ENCODE peak calls at places on chromosomes 1 and 21, in six cellular contexts. One of them, this sample, is unnamed.

GRCh38 chr1:145845144-145845513 is 301 bp upstream of the NUDT17 start:
- DNase-seq in H9: no peak
- DNase-seq in colonic mucosa: no peak
- DNase-seq in uterus: no peak
- DNase-seq in HL-60: peak; percentile 46
- DNase-seq in PC-3: no peak
- DNase-seq in this sample: no peak

GRCh38 chr1:173112129-173112528 is 61.4 kb upstream of the TNFSF18 start:
- DNase-seq in uterus: no peak
- DNase-seq in H9: no peak
- DNase-seq in colonic mucosa: no peak
- DNase-seq in HL-60: peak; percentile 42
- DNase-seq in PC-3: peak; percentile 49
- DNase-seq in this sample: peak; percentile 62

GRCh38 chr1:80066060-80066459 is 1059.5 kb upstream of the ADGRL4 start:
- DNase-seq in colonic mucosa: no peak
- DNase-seq in uterus: no peak
- DNase-seq in H9: no peak
- DNase-seq in HL-60: no peak
- DNase-seq in PC-3: no peak
- DNase-seq in this sample: peak; percentile 7

GRCh38 chr1:53077599-53077965 is 15.6 kb downstream of the PODN start:
- DNase-seq in uterus: no peak
- DNase-seq in PC-3: no peak
- DNase-seq in HL-60: no peak
- DNase-seq in colonic mucosa: no peak
- DNase-seq in H9: no peak
- DNase-seq in this sample: no peak

GRCh38 chr1:33298623-33299277 is 22.1 kb downstream of the A3GALT2 start:
- DNase-seq in HL-60: peak; percentile 63
- DNase-seq in uterus: peak; percentile 64
- DNase-seq in PC-3: peak; percentile 75
- DNase-seq in colonic mucosa: peak; percentile 67
- DNase-seq in H9: peak; percentile 85
- DNase-seq in this sample: peak; percentile 43

GRCh38 chr1:86409416-86410021 is 13.4 kb upstream of the ODF2L start:
- DNase-seq in HL-60: no peak
- DNase-seq in colonic mucosa: no peak
- DNase-seq in PC-3: no peak
- DNase-seq in H9: no peak
- DNase-seq in uterus: no peak
- DNase-seq in this sample: no peak

GRCh38 chr1:84078108-84078823 is 65.8 kb upstream of the PRKACB start:
- DNase-seq in uterus: peak; percentile 27
- DNase-seq in colonic mucosa: peak; percentile 37
- DNase-seq in PC-3: peak; percentile 18
- DNase-seq in HL-60: peak; percentile 7
- DNase-seq in H9: no peak
- DNase-seq in this sample: peak; percentile 42

GRCh38 chr1:225738763-225739162 is 38.9 kb upstream of the SRP9 start:
- DNase-seq in PC-3: no peak
- DNase-seq in colonic mucosa: no peak
- DNase-seq in H9: no peak
- DNase-seq in HL-60: no peak
- DNase-seq in uterus: no peak
- DNase-seq in this sample: no peak

GRCh38 chr21:32136546-32136945 is 142.3 kb downstream of the MIS18A start:
- DNase-seq in uterus: no peak
- DNase-seq in colonic mucosa: no peak
- DNase-seq in HL-60: no peak
- DNase-seq in H9: no peak
- DNase-seq in PC-3: no peak
- DNase-seq in this sample: no peak

GRCh38 chr1:194833111-194833510 is 1646.7 kb upstream of the B3GALT2 start:
- DNase-seq in uterus: no peak
- DNase-seq in H9: no peak
- DNase-seq in HL-60: no peak
- DNase-seq in colonic mucosa: no peak
- DNase-seq in PC-3: no peak
- DNase-seq in this sample: no peak

GRCh38 chr1:80047791-80048190 is 1041.3 kb upstream of the ADGRL4 start:
- DNase-seq in colonic mucosa: no peak
- DNase-seq in H9: no peak
- DNase-seq in HL-60: no peak
- DNase-seq in PC-3: no peak
- DNase-seq in uterus: no peak
- DNase-seq in this sample: no peak

GRCh38 chr1:7220712-7221252 is 435.5 kb downstream of the CAMTA1 start:
- DNase-seq in colonic mucosa: peak; percentile 9
- DNase-seq in HL-60: no peak
- DNase-seq in PC-3: no peak
- DNase-seq in H9: no peak
- DNase-seq in uterus: no peak
- DNase-seq in this sample: no peak

GRCh38 chr1:3052501-3052900 is 16.5 kb upstream of the PRDM16 start:
- DNase-seq in HL-60: no peak
- DNase-seq in uterus: no peak
- DNase-seq in colonic mucosa: no peak
- DNase-seq in H9: peak; percentile 8
- DNase-seq in PC-3: no peak
- DNase-seq in this sample: no peak

GRCh38 chr1:7845761-7846160 is 7.1 kb downstream of the UTS2 start:
- DNase-seq in uterus: no peak
- DNase-seq in colonic mucosa: no peak
- DNase-seq in H9: no peak
- DNase-seq in PC-3: no peak
- DNase-seq in HL-60: no peak
- DNase-seq in this sample: no peak

GRCh38 chr21:31873696-31874599 is 1.1 kb downstream of the HUNK start:
- DNase-seq in PC-3: peak; percentile 16
- DNase-seq in uterus: peak; percentile 46
- DNase-seq in HL-60: peak; percentile 13
- DNase-seq in colonic mucosa: peak; percentile 79
- DNase-seq in H9: peak; percentile 60
- DNase-seq in this sample: no peak

GRCh38 chr1:38334930-38335592 is 288.5 kb upstream of the POU3F1 start:
- DNase-seq in HL-60: no peak
- DNase-seq in H9: no peak
- DNase-seq in colonic mucosa: no peak
- DNase-seq in PC-3: no peak
- DNase-seq in uterus: no peak
- DNase-seq in this sample: no peak

GRCh38 chr1:201713093-201713810 is 115.7 kb upstream of the IPO9 start:
- DNase-seq in H9: no peak
- DNase-seq in colonic mucosa: peak; percentile 85
- DNase-seq in uterus: peak; percentile 99
- DNase-seq in HL-60: peak; percentile 21
- DNase-seq in PC-3: peak; percentile 95
- DNase-seq in this sample: peak; percentile 94

GRCh38 chr1:25232866-25233784 is 823 bp upstream of the SYF2 start:
- DNase-seq in uterus: peak; percentile 81
- DNase-seq in PC-3: peak; percentile 72
- DNase-seq in colonic mucosa: peak; percentile 93
- DNase-seq in HL-60: peak; percentile 92
- DNase-seq in H9: peak; percentile 90
- DNase-seq in this sample: peak; percentile 80
- H3K27ac ChIP-seq in uterus: peak overlapping the region; percentile 90
- H3K27ac ChIP-seq in PC-3: peak overlapping the region; percentile 72
- H3K27ac ChIP-seq in colonic mucosa: peak overlapping the region; percentile 96
- H3K27ac ChIP-seq in HL-60: peak overlapping the region; percentile 91
- H3K27ac ChIP-seq in H9: peak overlapping the region; percentile 66
- H3K27ac ChIP-seq in this sample: peak overlapping the region; percentile 94

GRCh38 chr1:175225805-175226129 is 33.2 kb upstream of the KIAA0040 start:
- DNase-seq in uterus: no peak
- DNase-seq in HL-60: no peak
- DNase-seq in PC-3: no peak
- DNase-seq in H9: no peak
- DNase-seq in colonic mucosa: no peak
- DNase-seq in this sample: no peak
- TF ChIP-seq CTCF in uterus: no peak
- TF ChIP-seq CTCF in HL-60: no peak
- TF ChIP-seq CTCF in PC-3: no peak
- TF ChIP-seq CTCF in H9: peak; percentile 49
- TF ChIP-seq CTCF in colonic mucosa: no peak
- TF ChIP-seq CTCF in this sample: no peak

GRCh38 chr1:24963099-24963872 is 33.2 kb upstream of the RUNX3 start:
- DNase-seq in H9: no peak
- DNase-seq in uterus: no peak
- DNase-seq in HL-60: no peak
- DNase-seq in colonic mucosa: no peak
- DNase-seq in PC-3: no peak
- DNase-seq in this sample: no peak
- H3K27ac ChIP-seq in H9: no peak overlapping the region
- H3K27ac ChIP-seq in uterus: no peak overlapping the region
- H3K27ac ChIP-seq in HL-60: no peak overlapping the region
- H3K27ac ChIP-seq in colonic mucosa: no peak overlapping the region
- H3K27ac ChIP-seq in PC-3: no peak overlapping the region
- H3K27ac ChIP-seq in this sample: no peak overlapping the region

GRCh38 chr1:156464335-156464734 is 36.2 kb downstream of the MEF2D start:
- DNase-seq in uterus: peak; percentile 68
- DNase-seq in HL-60: no peak
- DNase-seq in H9: no peak
- DNase-seq in PC-3: no peak
- DNase-seq in colonic mucosa: no peak
- DNase-seq in this sample: no peak

GRCh38 chr1:156467385-156467784 is 33.2 kb downstream of the MEF2D start:
- DNase-seq in colonic mucosa: no peak
- DNase-seq in uterus: no peak
- DNase-seq in H9: no peak
- DNase-seq in HL-60: no peak
- DNase-seq in PC-3: no peak
- DNase-seq in this sample: no peak

GRCh38 chr1:156463874-156464273 is 36.7 kb downstream of the MEF2D start:
- DNase-seq in PC-3: no peak
- DNase-seq in H9: no peak
- DNase-seq in HL-60: no peak
- DNase-seq in colonic mucosa: no peak
- DNase-seq in uterus: peak; percentile 70
- DNase-seq in this sample: no peak

GRCh38 chr1:156464825-156465452 is 35.6 kb downstream of the MEF2D start:
- DNase-seq in uterus: no peak
- DNase-seq in PC-3: no peak
- DNase-seq in colonic mucosa: no peak
- DNase-seq in H9: no peak
- DNase-seq in HL-60: no peak
- DNase-seq in this sample: no peak

GRCh38 chr1:156465747-156466365 is 34.7 kb downstream of the MEF2D start:
- DNase-seq in HL-60: no peak
- DNase-seq in colonic mucosa: no peak
- DNase-seq in PC-3: no peak
- DNase-seq in H9: peak; percentile 66
- DNase-seq in uterus: no peak
- DNase-seq in this sample: no peak
- TF ChIP-seq CTCF in HL-60: no peak
- TF ChIP-seq CTCF in colonic mucosa: no peak
- TF ChIP-seq CTCF in PC-3: peak; percentile 50
- TF ChIP-seq CTCF in H9: peak; percentile 63
- TF ChIP-seq CTCF in uterus: no peak
- TF ChIP-seq CTCF in this sample: peak; percentile 13

DNA sequence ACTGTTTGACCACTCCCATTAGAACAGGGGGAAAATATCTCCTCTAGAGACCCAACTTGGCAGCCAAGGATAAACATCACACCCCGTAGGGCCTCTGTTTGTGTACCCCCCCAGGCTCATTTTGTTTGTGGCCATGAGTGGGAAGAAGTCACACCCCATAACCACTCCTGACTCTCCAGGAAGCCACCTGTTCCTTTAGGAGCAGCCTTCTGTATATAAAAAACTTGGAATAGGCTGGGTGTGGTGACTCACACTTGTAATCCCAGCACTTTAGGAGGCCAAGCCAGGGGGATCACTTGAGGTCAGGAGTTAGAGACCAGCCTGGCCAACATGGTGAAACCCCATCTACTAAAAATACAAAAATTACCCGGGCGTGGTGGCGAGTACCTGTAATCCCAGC is 28.7 kb upstream of the SLC6A9 start:
- DNase-seq in HL-60: no peak
- DNase-seq in uterus: peak; percentile 27
- DNase-seq in colonic mucosa: peak; percentile 36
- DNase-seq in PC-3: peak; percentile 64
- DNase-seq in H9: no peak
- DNase-seq in this sample: no peak
- H3K27ac ChIP-seq in HL-60: no peak overlapping the region
- H3K27ac ChIP-seq in uterus: peak overlapping the region; percentile 61
- H3K27ac ChIP-seq in colonic mucosa: no peak overlapping the region
- H3K27ac ChIP-seq in PC-3: peak overlapping the region; percentile 1
- H3K27ac ChIP-seq in H9: no peak overlapping the region
- H3K27ac ChIP-seq in this sample: no peak overlapping the region

GRCh38 chr1:20896824-20897223 is 109.7 kb upstream of the HP1BP3 start:
- DNase-seq in colonic mucosa: no peak
- DNase-seq in H9: no peak
- DNase-seq in uterus: no peak
- DNase-seq in PC-3: peak; percentile 91
- DNase-seq in HL-60: no peak
- DNase-seq in this sample: peak; percentile 58

GRCh38 chr1:20899154-20899972 is 112.3 kb upstream of the HP1BP3 start:
- DNase-seq in colonic mucosa: no peak
- DNase-seq in HL-60: no peak
- DNase-seq in H9: no peak
- DNase-seq in PC-3: peak; percentile 32
- DNase-seq in uterus: no peak
- DNase-seq in this sample: no peak

GRCh38 chr1:20903452-20903851 is 116.3 kb upstream of the HP1BP3 start:
- DNase-seq in uterus: no peak
- DNase-seq in H9: no peak
- DNase-seq in HL-60: no peak
- DNase-seq in PC-3: peak; percentile 16
- DNase-seq in colonic mucosa: no peak
- DNase-seq in this sample: peak; percentile 51

GRCh38 chr1:20900056-20900455 is 112.9 kb upstream of the HP1BP3 start:
- DNase-seq in uterus: no peak
- DNase-seq in H9: no peak
- DNase-seq in HL-60: no peak
- DNase-seq in colonic mucosa: no peak
- DNase-seq in PC-3: no peak
- DNase-seq in this sample: no peak
- TF ChIP-seq CTCF in uterus: no peak
- TF ChIP-seq CTCF in H9: no peak
- TF ChIP-seq CTCF in HL-60: no peak
- TF ChIP-seq CTCF in colonic mucosa: no peak
- TF ChIP-seq CTCF in PC-3: no peak
- TF ChIP-seq CTCF in this sample: no peak

DNA sequence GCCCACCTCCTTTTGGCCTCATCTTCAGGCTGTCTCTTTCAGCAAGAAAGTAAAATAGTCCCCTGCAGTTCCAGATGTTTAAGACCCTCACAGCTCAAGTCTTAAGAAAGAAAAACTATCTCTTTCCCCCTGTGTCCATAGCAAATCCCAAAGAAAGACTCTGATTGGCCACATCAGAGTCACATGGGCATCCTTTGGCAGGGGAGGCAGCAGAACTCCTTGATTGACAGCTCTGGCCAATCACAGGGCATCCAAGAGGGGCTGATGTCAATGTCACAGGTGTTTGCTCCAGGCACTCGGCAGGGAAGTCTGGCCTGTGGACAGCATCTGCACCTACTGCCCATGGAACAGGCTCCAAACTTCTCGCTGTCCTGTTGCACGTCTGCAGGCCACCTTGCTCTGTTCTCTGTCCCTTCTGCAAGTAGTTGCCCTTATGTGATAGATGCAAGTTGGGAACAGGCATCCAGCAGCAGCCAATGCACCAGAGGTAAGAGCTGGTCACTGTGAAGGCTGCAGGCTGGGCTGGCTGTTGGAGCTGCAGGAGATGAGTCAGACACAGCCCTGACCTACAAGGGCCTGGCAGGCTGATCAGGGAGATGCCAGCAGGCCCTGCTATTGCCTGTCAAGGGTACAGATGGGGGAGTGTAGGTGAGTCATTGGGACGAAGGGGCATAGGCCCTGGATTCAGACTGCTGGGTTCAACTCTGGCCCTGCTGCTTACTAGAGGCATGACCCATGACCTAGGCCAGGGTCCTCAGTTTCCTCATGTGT is 96.8 kb upstream of the TMEM51 start:
- DNase-seq in H9: no peak
- DNase-seq in uterus: no peak
- DNase-seq in PC-3: peak; percentile 71
- DNase-seq in colonic mucosa: no peak
- DNase-seq in HL-60: no peak
- DNase-seq in this sample: peak; percentile 37
- H3K27ac ChIP-seq in H9: no peak overlapping the region
- H3K27ac ChIP-seq in uterus: no peak overlapping the region
- H3K27ac ChIP-seq in PC-3: no peak overlapping the region
- H3K27ac ChIP-seq in colonic mucosa: no peak overlapping the region
- H3K27ac ChIP-seq in HL-60: no peak overlapping the region
- H3K27ac ChIP-seq in this sample: no peak overlapping the region

This sample was measured in mammary epithelial cell.